ENCODE peak calls at places on chromosomes 2 and 18, in nine cellular contexts. O, W, J, F, M, E, B, P and Q are unnamed samples.

GRCh38 chr2:8234757-8235374 is 447.0 kb upstream of the ID2 start:
- DNase-seq in O (no peak), M (no peak), B (peak), J (no peak), E (no peak), F (no peak), W (no peak), P (no peak), Q (no peak)

GRCh38 chr18:25113081-25113480 is 238.9 kb downstream of the ZNF521 start:
- DNase-seq in P (no peak), J (no peak), W (no peak), O (no peak), E (no peak), M (no peak), B (no peak), F (no peak), Q (no peak)

GRCh38 chr18:31049189-31049588 is 6.6 kb upstream of the DSC3 start:
- DNase-seq in W (no peak), P (peak), M (no peak), F (no peak), O (no peak), E (no peak), J (no peak), B (no peak), Q (no peak)

GRCh38 chr2:11534746-11535484 is 1.1 kb downstream of the GREB1 start:
- DNase-seq in O (no peak), M (no peak), E (no peak), J (no peak), B (peak), W (no peak), F (no peak), P (no peak), Q (no peak)

GRCh38 chr2:223954401-223954800 is 2.9 kb upstream of the MRPL44 start:
- DNase-seq in J (no peak), O (no peak), W (no peak), M (no peak), F (no peak), E (no peak), P (peak), B (no peak), Q (no peak)

GRCh38 chr18:36420826-36421225 is 123.3 kb downstream of the FHOD3 start:
- DNase-seq in J (no peak), W (no peak), F (no peak), B (no peak), P (no peak), M (no peak), O (no peak), E (no peak), Q (no peak)

GRCh38 chr18:36120297-36120696 is 8.8 kb downstream of the SLC39A6 start:
- DNase-seq in W (no peak), J (no peak), F (no peak), P (no peak), B (no peak), E (no peak), M (no peak), O (no peak), Q (no peak)

GRCh38 chr18:34223164-34223892 is 1.4 kb downstream of the NOL4 start:
- DNase-seq in P (peak), B (no peak), W (peak), O (no peak), E (no peak), F (no peak), J (peak), M (no peak), Q (no peak)

GRCh38 chr2:62536873-62537547 is 31.0 kb upstream of the TMEM17 start:
- DNase-seq in F (no peak), M (no peak), E (no peak), O (no peak), P (peak), W (no peak), J (no peak), B (no peak), Q (no peak)

GRCh38 chr2:241870611-241871537 is 1.3 kb downstream of the RTP5 start:
- DNase-seq in B (no peak), E (no peak), F (no peak), J (peak), W (peak), M (peak), P (no peak), O (no peak), Q (no peak)

GRCh38 chr2:108536133-108536780 is 2.0 kb downstream of the LIMS1 start:
- DNase-seq in F (no peak), M (no peak), P (no peak), E (no peak), O (no peak), B (no peak), W (no peak), J (no peak), Q (no peak)

GRCh38 chr2:64998658-64999061 is 9.5 kb downstream of the SLC1A4 start:
- DNase-seq in M (no peak), J (peak), E (no peak), O (no peak), P (no peak), F (no peak), W (no peak), B (no peak), Q (peak)

GRCh38 chr2:8571286-8571791 is 110.5 kb upstream of the ID2 start:
- DNase-seq in W (no peak), J (no peak), F (no peak), O (no peak), M (no peak), P (no peak), E (no peak), B (peak), Q (no peak)

GRCh38 chr2:235201796-235202195 is 250.0 kb downstream of the SH3BP4 start:
- DNase-seq in O (no peak), B (no peak), J (no peak), P (peak), E (no peak), M (no peak), F (no peak), W (no peak), Q (no peak)

GRCh38 chr2:237473474-237474453 is 13.3 kb upstream of the MLPH start:
- DNase-seq in M (no peak), B (no peak), O (peak), F (peak), E (peak), W (no peak), J (peak), P (no peak), Q (no peak)

GRCh38 chr2:237474511-237474911 is 12.5 kb upstream of the MLPH start:
- DNase-seq in W (peak), J (peak), F (peak), P (no peak), B (no peak), M (no peak), O (peak), E (peak), Q (no peak)

GRCh38 chr2:237472187-237472712 is 14.8 kb upstream of the MLPH start:
- DNase-seq in M (no peak), W (no peak), J (no peak), E (peak), F (no peak), O (no peak), P (no peak), B (no peak), Q (no peak)

GRCh38 chr2:237472909-237473308 is 14.1 kb upstream of the MLPH start:
- DNase-seq in M (no peak), W (no peak), F (no peak), P (no peak), J (peak), B (no peak), O (no peak), E (peak), Q (no peak)

DNA sequence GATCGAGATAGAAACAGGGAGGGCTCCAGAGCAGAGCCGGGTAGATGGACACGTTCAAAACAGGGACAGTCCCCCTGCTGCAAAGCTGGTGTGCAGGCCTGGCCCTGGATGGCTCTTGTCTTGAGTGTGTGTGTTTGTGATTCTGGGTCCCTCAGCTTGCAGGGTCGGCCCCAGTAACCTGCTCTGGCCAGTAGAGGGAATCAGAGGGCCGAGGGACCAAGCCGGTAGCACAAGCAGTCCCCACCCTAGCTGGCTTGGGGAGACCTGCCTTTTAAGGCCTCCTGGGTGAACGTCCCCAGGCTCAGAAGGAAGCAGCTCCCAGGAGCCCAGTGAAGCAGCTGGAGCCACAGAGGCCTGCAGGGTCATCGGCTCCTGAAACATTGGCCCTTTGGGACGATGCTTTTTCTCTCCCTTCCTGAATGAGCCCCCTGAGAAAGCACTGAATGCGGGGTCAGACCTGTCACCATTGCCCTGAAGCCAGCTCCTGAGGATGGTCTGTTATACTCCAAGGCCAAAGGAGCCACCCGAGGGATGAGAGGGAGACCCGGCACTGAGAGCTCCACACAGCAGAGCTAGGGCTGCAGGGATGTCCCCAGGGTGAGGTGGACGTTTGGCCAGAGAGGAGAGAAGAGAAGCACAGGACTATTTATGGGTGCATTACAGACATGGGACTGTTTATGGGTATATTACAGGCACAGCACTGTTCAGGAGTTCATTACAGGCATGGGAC is 15.4 kb upstream of the MLPH start:
- DNase-seq in B (peak), W (no peak), F (no peak), J (peak), E (peak), O (peak), P (peak), M (peak), Q (no peak)
- H3K27ac ChIP-seq in B (no peak), W (no peak), F (no peak), J (no peak), E (no peak), O (peak), P (no peak), M (no peak), Q (no peak)

GRCh38 chr2:36456227-36456788 is 100.7 kb downstream of the CRIM1 start:
- DNase-seq in M (no peak), P (peak), F (no peak), E (peak), W (peak), B (no peak), O (peak), J (peak), Q (no peak)
- H3K27ac ChIP-seq in M (no peak), P (peak), F (no peak), E (peak), W (no peak), B (no peak), O (peak), J (peak), Q (peak)

GRCh38 chr2:128196026-128196822 is 105.2 kb downstream of the UGGT1 start:
- DNase-seq in E (no peak), P (peak), M (no peak), J (no peak), O (peak), B (no peak), W (no peak), F (no peak), Q (no peak)
- H3K27ac ChIP-seq in E (no peak), P (peak), M (peak), J (no peak), O (peak), B (no peak), W (no peak), F (no peak), Q (no peak)

DNA sequence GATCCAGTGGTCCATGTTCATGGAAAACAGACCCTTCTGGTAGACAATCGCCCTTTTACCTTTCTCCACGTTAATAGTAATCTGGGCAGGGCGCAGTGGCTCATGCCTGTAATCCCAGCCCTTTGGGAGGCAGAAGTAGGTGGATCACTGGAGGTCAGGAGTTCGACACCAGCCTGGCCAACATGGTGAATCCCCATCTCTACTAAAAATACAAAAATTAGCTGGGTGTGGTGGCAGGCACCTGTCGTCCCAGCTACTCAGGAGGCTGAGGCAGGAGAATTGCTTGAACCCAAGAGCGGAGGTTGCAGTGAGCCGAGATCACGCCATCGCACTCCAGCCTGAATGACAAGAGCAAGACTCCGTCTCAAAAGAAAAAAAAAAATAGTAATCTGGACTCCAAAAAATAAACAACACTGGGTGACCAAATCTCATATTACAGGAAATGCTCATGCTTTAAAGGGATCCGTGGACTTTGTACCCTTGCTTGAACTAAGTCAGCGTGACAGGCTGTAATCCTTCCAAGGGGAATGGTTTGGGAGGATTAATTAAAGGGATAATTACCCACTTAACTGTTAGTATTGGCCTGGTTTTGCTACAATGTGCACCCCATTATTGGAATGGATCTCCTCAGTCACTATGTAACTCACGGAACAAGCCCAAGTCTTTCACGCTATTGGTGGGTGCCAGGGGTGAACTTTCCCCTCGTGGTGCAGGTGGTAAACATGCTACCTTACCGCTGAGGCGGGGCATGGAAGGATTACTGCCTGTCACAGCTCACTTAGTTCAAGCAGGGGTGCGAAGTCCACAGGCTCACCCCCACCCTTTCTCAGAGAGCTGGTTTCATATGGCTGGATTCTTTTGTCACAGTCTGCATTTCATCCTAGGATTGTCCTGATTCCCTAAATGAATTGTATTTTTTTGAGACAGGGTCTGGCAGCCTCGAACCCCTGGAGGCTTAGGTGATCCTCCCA is 36.7 kb downstream of the PROC start:
- DNase-seq in E (no peak), O (no peak), M (no peak), B (no peak), F (peak), J (no peak), W (no peak), P (peak), Q (no peak)
- H3K27ac ChIP-seq in E (no peak), O (no peak), M (no peak), B (no peak), F (peak), J (no peak), W (peak), P (peak), Q (no peak)

DNA sequence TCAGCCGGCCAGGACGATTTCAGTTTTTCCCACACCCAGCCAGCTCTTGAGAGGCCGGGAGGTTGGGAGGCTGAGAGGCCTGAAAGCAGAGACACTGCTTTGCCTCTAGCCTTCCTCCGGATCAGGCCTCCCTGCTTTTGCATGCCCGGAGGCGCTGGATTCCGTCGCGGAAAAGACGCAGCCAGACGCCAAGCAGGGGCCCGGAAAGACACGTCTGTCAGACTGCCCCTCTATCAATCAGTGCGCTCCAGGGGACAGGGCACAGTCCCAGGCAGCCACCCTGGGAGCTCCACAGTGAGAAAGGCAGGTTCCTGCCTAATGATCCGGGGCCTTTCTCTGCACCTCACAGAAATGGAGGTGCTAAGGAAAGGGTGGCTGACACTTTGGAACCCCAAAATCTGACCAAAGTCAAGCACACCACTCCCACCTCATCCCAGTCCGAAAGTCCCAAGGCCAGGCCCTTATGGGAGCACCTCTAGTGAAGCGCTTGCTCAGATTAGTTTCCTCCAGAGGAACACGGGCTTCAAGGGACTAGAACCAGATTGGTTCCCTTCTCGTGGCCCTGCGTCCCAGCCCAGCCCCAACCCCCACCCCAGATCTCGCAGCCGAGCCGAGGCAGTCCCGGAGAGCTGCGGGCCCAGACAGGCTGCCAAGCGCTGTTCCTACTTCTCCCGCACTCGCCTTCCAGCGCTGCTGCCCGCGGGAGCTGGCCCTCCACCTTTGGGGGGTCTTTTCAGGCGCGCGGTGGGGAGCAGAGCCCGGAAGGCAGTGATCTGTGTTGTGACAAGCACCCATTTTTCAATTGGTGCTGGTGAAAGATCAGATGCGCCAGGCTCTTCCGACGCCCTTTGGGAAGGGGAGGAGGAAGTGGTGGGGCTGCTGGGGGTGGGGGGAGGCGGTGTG is 5.0 kb downstream of the DLX1 start:
- DNase-seq in O (no peak), W (no peak), F (no peak), J (no peak), M (no peak), E (no peak), P (no peak), B (no peak), Q (no peak)
- H3K27ac ChIP-seq in O (no peak), W (no peak), F (no peak), J (no peak), M (no peak), E (no peak), P (no peak), B (no peak), Q (no peak)

DNA sequence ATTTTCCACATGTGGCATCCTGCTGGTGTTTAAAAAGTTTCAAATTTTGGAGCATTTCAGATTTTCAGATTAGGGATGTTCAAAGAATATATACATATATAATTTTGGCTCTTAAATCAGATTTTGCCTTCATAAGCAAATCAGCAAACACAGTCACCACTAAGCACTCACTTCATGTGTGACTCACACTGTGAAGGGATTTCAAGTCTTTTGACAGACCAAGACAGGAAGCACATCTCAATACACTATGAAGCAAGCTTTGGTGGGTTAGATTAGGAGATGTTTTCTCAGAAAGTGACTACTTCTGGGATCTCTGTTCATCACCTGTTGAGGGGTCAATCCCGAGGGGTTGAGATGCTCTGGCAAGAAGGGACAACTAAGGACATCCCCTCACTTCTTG is 227.8 kb upstream of the RBBP8 start:
- DNase-seq in M (no peak), E (no peak), W (no peak), P (peak), J (no peak), B (no peak), F (no peak), O (no peak), Q (no peak)
- H3K27ac ChIP-seq in M (no peak), E (no peak), W (no peak), P (no peak), J (no peak), B (no peak), F (no peak), O (no peak), Q (no peak)

GRCh38 chr18:37913051-37913450 is 347.5 kb upstream of the CELF4 start:
- DNase-seq in O (no peak), P (no peak), B (no peak), J (no peak), W (no peak), F (no peak), E (no peak), M (no peak), Q (no peak)
- H3K27ac ChIP-seq in O (no peak), P (no peak), B (no peak), J (no peak), W (no peak), F (no peak), E (no peak), M (no peak), Q (no peak)

GRCh38 chr2:203535078-203535783 is at the start of gene RAPH1:
- DNase-seq in B (no peak), P (peak), W (peak), E (peak), J (peak), O (peak), M (peak), F (peak), Q (peak)
- H3K27ac ChIP-seq in B (no peak), P (peak), W (peak), E (peak), J (peak), O (peak), M (no peak), F (peak), Q (peak)

GRCh38 chr18:57142361-57142760 is 4.5 kb upstream of the BOD1L2 start:
- DNase-seq in J (no peak), P (no peak), E (no peak), M (no peak), W (no peak), F (no peak), O (no peak), B (no peak), Q (no peak)

GRCh38 chr18:57148263-57148662 is 1.4 kb downstream of the BOD1L2 start:
- DNase-seq in B (no peak), F (no peak), P (no peak), W (no peak), O (no peak), M (no peak), J (no peak), E (no peak), Q (no peak)

GRCh38 chr18:57141208-57142129 is 5.4 kb upstream of the BOD1L2 start:
- DNase-seq in O (no peak), E (no peak), J (no peak), P (peak), B (no peak), M (peak), F (peak), W (no peak), Q (no peak)

GRCh38 chr18:57146956-57147636 is at the start of gene BOD1L2:
- DNase-seq in M (no peak), O (no peak), E (no peak), P (no peak), W (peak), J (no peak), F (no peak), B (no peak), Q (no peak)

GRCh38 chr18:57143265-57143664 is 3.6 kb upstream of the BOD1L2 start:
- DNase-seq in M (no peak), E (no peak), P (no peak), O (no peak), J (no peak), B (no peak), F (no peak), W (no peak), Q (no peak)
- H3K27ac ChIP-seq in M (no peak), E (no peak), P (no peak), O (no peak), J (no peak), B (no peak), F (no peak), W (no peak), Q (no peak)